ENCODE peak calls at places on chromosomes 11 and 22, in seven cellular contexts. Z, T, A, N, O, C and W are unnamed samples.

GRCh38 chr22:20882855-20883254 is 24.0 kb downstream of the SNAP29 start:
- DNase-seq in O (no peak), A (no peak), T (no peak), N (no peak), C (no peak), Z (no peak), W (no peak)

GRCh38 chr11:26930518-26931247 is 63.2 kb upstream of the FIBIN start:
- DNase-seq in C (no peak), O (no peak), N (no peak), T (no peak), Z (no peak), A (no peak), W (no peak)

GRCh38 chr22:35889071-35889470 is 139.6 kb downstream of the RBFOX2 start:
- DNase-seq in C (no peak), T (no peak), A (no peak), Z (no peak), O (no peak), N (no peak), W (no peak)

GRCh38 chr11:77140231-77140959 is 12.3 kb downstream of the MYO7A start:
- DNase-seq in C (peak; percentile 86), Z (peak; percentile 50), T (peak; percentile 72), A (no peak), O (no peak), N (peak; percentile 47), W (peak; percentile 82)

GRCh38 chr22:24995649-24996180 is 43.2 kb downstream of the KIAA1671 start:
- DNase-seq in N (no peak), A (no peak), O (no peak), Z (no peak), T (no peak), C (no peak), W (no peak)

GRCh38 chr11:74179234-74180126 is 8.4 kb downstream of the PPME1 start:
- DNase-seq in O (no peak), N (no peak), A (no peak), C (no peak), T (no peak), Z (no peak), W (no peak)

GRCh38 chr11:125295922-125296321 is 131.4 kb downstream of the PKNOX2 start:
- DNase-seq in N (no peak), C (peak; percentile 52), A (no peak), T (peak; percentile 80), O (no peak), Z (no peak), W (no peak)

GRCh38 chr22:36554101-36554500 is 25.1 kb upstream of the EIF3D start:
- DNase-seq in N (no peak), T (no peak), O (no peak), A (no peak), Z (no peak), C (no peak), W (no peak)

GRCh38 chr22:50502628-50503474 is 4.7 kb downstream of the LMF2 start:
- DNase-seq in A (no peak), T (no peak), N (no peak), C (no peak), O (no peak), Z (no peak), W (no peak)

GRCh38 chr11:27216268-27217149 is 146.5 kb downstream of the CCDC34 start:
- DNase-seq in A (no peak), N (no peak), O (no peak), T (peak; percentile 66), C (peak; percentile 75), Z (peak; percentile 70), W (no peak)

GRCh38 chr11:31793264-31793663 is 17.9 kb downstream of the PAX6 start:
- DNase-seq in A (no peak), N (no peak), O (no peak), T (no peak), Z (no peak), C (no peak), W (no peak)

GRCh38 chr11:131644204-131644603 is 273.8 kb downstream of the NTM start:
- DNase-seq in C (no peak), Z (no peak), T (no peak), O (no peak), N (no peak), A (no peak), W (no peak)

GRCh38 chr11:38593649-38594048 is 1995.6 kb upstream of the RAG2 start:
- DNase-seq in T (no peak), A (no peak), Z (no peak), O (no peak), N (no peak), C (no peak), W (no peak)

GRCh38 chr11:20707876-20708275 is 38.5 kb downstream of the NELL1 start:
- DNase-seq in A (no peak), N (peak; percentile 4), C (no peak), O (no peak), Z (no peak), T (no peak), W (no peak)

GRCh38 chr11:131043251-131043650 is 127.0 kb upstream of the SNX19 start:
- DNase-seq in N (no peak), Z (no peak), T (no peak), O (no peak), C (no peak), A (no peak), W (no peak)

GRCh38 chr22:36901411-36902142 is 11.9 kb upstream of the CSF2RB start:
- DNase-seq in Z (no peak), C (no peak), N (no peak), O (no peak), A (peak; percentile 78), T (no peak), W (no peak)

GRCh38 chr11:75625970-75626691 is 42.7 kb downstream of the MAP6 start:
- DNase-seq in N (no peak), C (no peak), Z (no peak), O (no peak), A (no peak), T (no peak), W (no peak)

GRCh38 chr11:33044281-33044680 is 4.9 kb downstream of the TCP11L1 start:
- DNase-seq in C (no peak), N (no peak), T (no peak), O (no peak), A (no peak), Z (no peak), W (no peak)

GRCh38 chr11:114316980-114317675 is 20.9 kb downstream of the NNMT start:
- DNase-seq in A (no peak), N (no peak), T (peak; percentile 62), C (peak; percentile 46), O (no peak), Z (no peak), W (no peak)

GRCh38 chr11:73795925-73796632 is 8.4 kb downstream of the MRPL48 start:
- DNase-seq in O (no peak), A (no peak), N (peak; percentile 26), C (no peak), Z (peak; percentile 48), T (no peak), W (peak; percentile 69)

GRCh38 chr22:47114813-47115517 is 352.5 kb downstream of the TBC1D22A start:
- DNase-seq in T (no peak), A (no peak), O (no peak), C (no peak), Z (no peak), N (no peak), W (no peak)

GRCh38 chr11:69914286-69915150 is 95.3 kb upstream of the FGF3 start:
- DNase-seq in N (no peak), C (no peak), Z (no peak), O (no peak), T (no peak), A (no peak), W (peak; percentile 20)

GRCh38 chr22:27997538-27997937 is 78.5 kb upstream of the PITPNB start:
- DNase-seq in N (no peak), A (no peak), C (no peak), Z (no peak), T (no peak), O (no peak), W (no peak)

GRCh38 chr22:48900327-48900597 is 927.4 kb downstream of the BRD1 start:
- DNase-seq in Z (no peak), A (no peak), T (no peak), N (no peak), C (no peak), O (no peak), W (no peak)

GRCh38 chr11:75793966-75794365 is 21.0 kb upstream of the UVRAG start:
- DNase-seq in N (no peak), Z (peak; percentile 49), A (no peak), T (no peak), O (no peak), C (no peak), W (no peak)

GRCh38 chr22:23458663-23459541 is 121.2 kb downstream of the IGLL1 start:
- DNase-seq in A (no peak), T (no peak), C (no peak), Z (no peak), N (no peak), O (no peak), W (no peak)
- H3K4me3 ChIP-seq in A (no peak overlapping the region), T (no peak overlapping the region), C (no peak overlapping the region), Z (no peak overlapping the region), N (no peak overlapping the region), O (no peak overlapping the region), W (no peak overlapping the region)

DNA sequence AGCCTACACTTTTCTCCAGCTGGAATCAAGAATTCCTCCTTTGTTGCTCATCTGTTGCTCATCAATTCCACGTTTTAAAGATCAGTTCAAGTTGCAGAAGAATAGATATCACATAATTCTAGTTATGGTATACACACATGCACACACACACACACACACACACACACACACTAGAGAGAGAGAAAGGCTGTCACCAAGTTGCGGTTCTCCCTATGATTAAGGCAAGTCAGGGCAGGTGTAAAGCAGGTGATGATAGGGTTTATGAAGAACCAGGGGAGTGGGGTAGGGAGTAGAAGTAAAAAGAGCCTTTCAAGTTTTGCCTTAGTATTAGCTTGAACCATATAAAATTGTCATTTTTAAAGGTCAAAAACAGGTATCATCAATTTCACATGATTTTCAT is 31.7 kb upstream of the TMPRSS4 start:
- DNase-seq in N (no peak), C (no peak), O (no peak), A (no peak), Z (no peak), T (no peak), W (no peak)
- H3K27me3 ChIP-seq in N (no peaks in the 10 kb centered on the region), C (no peaks in the 10 kb centered on the region), O (no peaks in the 10 kb centered on the region), A (no peaks in the 10 kb centered on the region), Z (no peaks in the 10 kb centered on the region), T (no peaks in the 10 kb centered on the region), W (no peaks in the 10 kb centered on the region)

DNA sequence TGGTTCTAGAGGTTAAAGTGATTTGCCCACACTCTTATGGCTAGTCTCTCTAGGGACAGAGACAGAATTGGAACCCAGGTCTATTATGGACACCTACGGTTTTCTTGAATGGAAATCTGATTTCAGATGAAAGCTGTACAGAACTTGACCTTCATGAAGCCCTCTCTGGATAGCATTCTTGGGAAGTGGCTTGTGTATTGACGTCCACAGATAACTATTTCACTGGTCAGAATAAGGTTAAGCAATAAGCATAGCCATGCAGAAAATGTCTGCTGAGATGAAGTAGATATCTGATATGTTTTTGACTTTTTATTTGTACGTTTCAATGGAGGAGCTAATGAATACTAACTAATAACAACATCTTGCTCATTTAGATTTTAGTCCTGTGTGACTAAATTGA is 1.1 kb downstream of the TLCD5 start:
- DNase-seq in Z (no peak), C (no peak), N (no peak), O (no peak), A (no peak), T (no peak), W (no peak)
- H3K4me3 ChIP-seq in Z (no peak overlapping the region), C (peak overlapping the region; percentile 76), N (peak overlapping the region; percentile 86), O (peak overlapping the region; percentile 78), A (peak overlapping the region; percentile 48), T (peak overlapping the region; percentile 79), W (no peak overlapping the region)

DNA sequence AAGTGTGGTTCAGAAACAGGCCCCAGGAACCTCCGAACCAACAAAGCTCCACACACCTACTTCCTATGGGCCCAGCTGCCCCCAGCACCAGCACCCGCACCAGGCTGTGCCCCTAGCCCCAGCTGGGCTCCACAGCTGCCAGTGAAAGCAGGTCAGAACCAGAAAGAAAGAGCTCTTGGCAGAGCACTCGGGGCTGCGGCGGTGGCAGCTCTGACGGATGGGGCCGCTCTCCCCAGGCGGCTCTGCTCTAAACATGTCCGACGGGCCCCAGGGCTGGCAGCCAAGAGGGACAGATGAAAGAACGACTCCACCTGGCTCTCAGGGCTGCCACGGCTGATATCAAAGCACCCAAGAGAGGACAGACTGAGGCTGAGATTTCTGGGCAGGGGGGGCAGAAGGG is 25.7 kb downstream of the LRFN4 start:
- DNase-seq in C (no peak), A (no peak), O (no peak), Z (no peak), T (no peak), N (no peak), W (no peak)
- H3K27me3 ChIP-seq in C (no peaks in the 10 kb centered on the region), A (peaks cover 36% of the 10 kb centered on the region), O (no peaks in the 10 kb centered on the region), Z (no peaks in the 10 kb centered on the region), T (no peaks in the 10 kb centered on the region), N (no peaks in the 10 kb centered on the region), W (no peaks in the 10 kb centered on the region)